ENCODE peak calls at places on chromosomes 3 and 15, in six cellular contexts. C is fibroblast of villous mesenchyme, M is WTC11, Q is NCI-H774, T is fibroblast of gingiva, S is iPS-NIHi11. V is an unnamed sample.

GRCh38 chr3:71910107-71910506 is 125.2 kb upstream of the PROK2 start:
- DNase-seq in C (peak), M (no peak), Q (no peak), T (no peak), S (no peak), V (no peak)

GRCh38 chr3:197466586-197467399 is 89.0 kb downstream of the BDH1 start:
- DNase-seq in C (peak), M (no peak), Q (no peak), T (peak), S (no peak), V (no peak)

GRCh38 chr3:186168976-186169375 is 60.1 kb upstream of the ETV5 start:
- DNase-seq in C (no peak), M (no peak), Q (no peak), T (no peak), S (no peak), V (no peak)

GRCh38 chr15:70617076-70617910 is 146.1 kb downstream of the UACA start:
- DNase-seq in C (peak), M (no peak), Q (peak), T (no peak), S (no peak), V (no peak)

GRCh38 chr3:183613366-183614293 is 21.8 kb upstream of the KLHL24 start:
- DNase-seq in C (no peak), M (no peak), Q (no peak), T (no peak), S (no peak), V (no peak)

GRCh38 chr15:40498418-40498817 is 27.6 kb downstream of the CHST14 start:
- DNase-seq in C (peak), M (no peak), Q (no peak), T (no peak), S (no peak), V (no peak)

GRCh38 chr3:102078864-102079808 is 229.8 kb downstream of the NFKBIZ start:
- DNase-seq in C (no peak), M (peak), Q (peak), T (no peak), S (peak), V (no peak)

GRCh38 chr3:193452338-193452737 is 73.8 kb upstream of the ATP13A5 start:
- DNase-seq in C (no peak), M (no peak), Q (no peak), T (no peak), S (peak), V (no peak)

GRCh38 chr15:48250640-48251076 is 44.6 kb downstream of the SLC12A1 start:
- DNase-seq in C (peak), M (peak), Q (peak), T (peak), S (peak), V (peak)

GRCh38 chr15:69595009-69595825 is 142.6 kb downstream of the RPLP1 start:
- DNase-seq in C (no peak), M (no peak), Q (no peak), T (peak), S (no peak), V (no peak)

GRCh38 chr15:71044006-71044405 is 71.3 kb upstream of the THSD4 start:
- DNase-seq in C (no peak), M (no peak), Q (no peak), T (no peak), S (no peak), V (no peak)

GRCh38 chr3:173733029-173733652 is 335.6 kb downstream of the NLGN1 start:
- DNase-seq in C (peak), M (no peak), Q (no peak), T (peak), S (peak), V (no peak)

GRCh38 chr15:70713547-70714414 is 49.6 kb downstream of the UACA start:
- DNase-seq in C (peak), M (no peak), Q (no peak), T (peak), S (no peak), V (no peak)

GRCh38 chr3:43373588-43373935 is 87.2 kb downstream of the SNRK start:
- DNase-seq in C (no peak), M (no peak), Q (no peak), T (no peak), S (no peak), V (no peak)

GRCh38 chr3:183265713-183266417 is 12.8 kb downstream of the B3GNT5 start:
- DNase-seq in C (peak), M (no peak), Q (peak), T (peak), S (no peak), V (no peak)

GRCh38 chr3:27623085-27623753 is 98.9 kb downstream of the EOMES start:
- DNase-seq in C (peak), M (no peak), Q (no peak), T (no peak), S (no peak), V (peak)

GRCh38 chr3:172317481-172317880 is 130.8 kb downstream of the GHSR start:
- DNase-seq in C (no peak), M (no peak), Q (no peak), T (no peak), S (no peak), V (no peak)

GRCh38 chr3:72591522-72592421 is 256.5 kb downstream of the SHQ1 start:
- DNase-seq in C (peak), M (peak), Q (no peak), T (peak), S (peak), V (no peak)

GRCh38 chr15:54273928-54274327 is 295.7 kb downstream of the UNC13C start:
- DNase-seq in C (no peak), M (peak), Q (no peak), T (no peak), S (peak), V (no peak)

GRCh38 chr15:88400069-88400468 is 67.1 kb downstream of the MRPL46 start:
- DNase-seq in C (no peak), M (no peak), Q (no peak), T (no peak), S (no peak), V (no peak)

V was measured in SHP77.